ENCODE peak calls at places on chromosomes 12 and 14, in seven cellular contexts. Q is activated B cell treated with CpG ODN at 0.5 μM for 24 hours, K is epithelial cell of esophagus, J is NB4, D is breast epithelium, R is fibroblast of pulmonary artery, C is WTC11. O is an unnamed sample.

GRCh38 chr12:115507951-115508722 is 769.4 kb downstream of the MED13L start:
- DNase-seq in Q (no peak), K (no peak), J (no peak), D (no peak), R (no peak), C (peak; percentile 84), O (no peak)

GRCh38 chr12:23098110-23099049 is 473.4 kb downstream of the ETNK1 start:
- DNase-seq in Q (no peak), K (peak; percentile 40), J (no peak), D (no peak), R (no peak), C (no peak), O (no peak)

GRCh38 chr12:103801709-103802585 is 39.1 kb downstream of the NT5DC3 start:
- DNase-seq in Q (no peak), K (peak; percentile 91), J (peak; percentile 65), D (no peak), R (peak; percentile 35), C (no peak), O (peak; percentile 9)

GRCh38 chr12:49121047-49121696 is 10.0 kb downstream of the TUBA1B start:
- DNase-seq in Q (no peak), K (peak; percentile 71), J (peak; percentile 54), D (no peak), R (peak; percentile 80), C (peak; percentile 45), O (peak; percentile 78)

GRCh38 chr12:27343255-27344000 is 10.8 kb downstream of the BMAL2 start:
- DNase-seq in Q (no peak), K (peak; percentile 97), J (no peak), D (no peak), R (peak; percentile 89), C (no peak), O (peak; percentile 58)

GRCh38 chr14:102181187-102181586 is 41.5 kb downstream of the WDR20 start:
- DNase-seq in Q (no peak), K (no peak), J (no peak), D (no peak), R (no peak), C (no peak), O (no peak)

GRCh38 chr12:47652491-47653234 is 53.2 kb downstream of the RPAP3 start:
- DNase-seq in Q (no peak), K (no peak), J (peak; percentile 41), D (no peak), R (no peak), C (no peak), O (no peak)

GRCh38 chr14:103898711-103899110 is 29.5 kb upstream of the TDRD9 start:
- DNase-seq in Q (no peak), K (no peak), J (no peak), D (no peak), R (no peak), C (no peak), O (no peak)

GRCh38 chr12:26798013-26798412 is 35.0 kb downstream of the ITPR2 start:
- DNase-seq in Q (no peak), K (peak; percentile 21), J (no peak), D (no peak), R (peak; percentile 45), C (no peak), O (no peak)

GRCh38 chr14:60859525-60859924 is 121.4 kb downstream of the TRMT5 start:
- DNase-seq in Q (no peak), K (no peak), J (no peak), D (no peak), R (no peak), C (no peak), O (no peak)

GRCh38 chr14:79051009-79051710 is 881.0 kb downstream of the NRXN3 start:
- DNase-seq in Q (no peak), K (peak; percentile 24), J (no peak), D (no peak), R (no peak), C (no peak), O (no peak)

GRCh38 chr14:54893151-54893760 is 9.4 kb downstream of the GCH1 start:
- DNase-seq in Q (no peak), K (peak; percentile 87), J (peak; percentile 34), D (no peak), R (peak; percentile 76), C (no peak), O (peak; percentile 80)

GRCh38 chr14:98944989-98945388 is 327.0 kb downstream of the BCL11B start:
- DNase-seq in Q (no peak), K (no peak), J (no peak), D (no peak), R (no peak), C (no peak), O (no peak)

GRCh38 chr14:45679852-45680251 is 426.9 kb upstream of the MIS18BP1 start:
- DNase-seq in Q (no peak), K (peak; percentile 73), J (no peak), D (no peak), R (peak; percentile 48), C (no peak), O (peak; percentile 61)

GRCh38 chr12:753401-754237 is 1.2 kb downstream of the WNK1 start:
- DNase-seq in Q (peak; percentile 55), K (no peak), J (peak; percentile 77), D (peak; percentile 59), R (peak; percentile 29), C (peak; percentile 59), O (peak; percentile 30)
- TF ChIP-seq CTCF in Q (no peak), K (no peak), J (no peak), D (peak; percentile 19), R (no peak), C (no peak), O (no peak)

GRCh38 chr14:37116933-37117844 is 55.2 kb downstream of the SLC25A21 start:
- DNase-seq in Q (no peak), K (peak; percentile 85), J (peak; percentile 49), D (no peak), R (peak; percentile 43), C (no peak), O (peak; percentile 83)
- TF ChIP-seq CTCF in Q (no peak), K (peak; percentile 74), J (peak; percentile 38), D (no peak), R (peak; percentile 18), C (no peak), O (peak; percentile 70)

DNA sequence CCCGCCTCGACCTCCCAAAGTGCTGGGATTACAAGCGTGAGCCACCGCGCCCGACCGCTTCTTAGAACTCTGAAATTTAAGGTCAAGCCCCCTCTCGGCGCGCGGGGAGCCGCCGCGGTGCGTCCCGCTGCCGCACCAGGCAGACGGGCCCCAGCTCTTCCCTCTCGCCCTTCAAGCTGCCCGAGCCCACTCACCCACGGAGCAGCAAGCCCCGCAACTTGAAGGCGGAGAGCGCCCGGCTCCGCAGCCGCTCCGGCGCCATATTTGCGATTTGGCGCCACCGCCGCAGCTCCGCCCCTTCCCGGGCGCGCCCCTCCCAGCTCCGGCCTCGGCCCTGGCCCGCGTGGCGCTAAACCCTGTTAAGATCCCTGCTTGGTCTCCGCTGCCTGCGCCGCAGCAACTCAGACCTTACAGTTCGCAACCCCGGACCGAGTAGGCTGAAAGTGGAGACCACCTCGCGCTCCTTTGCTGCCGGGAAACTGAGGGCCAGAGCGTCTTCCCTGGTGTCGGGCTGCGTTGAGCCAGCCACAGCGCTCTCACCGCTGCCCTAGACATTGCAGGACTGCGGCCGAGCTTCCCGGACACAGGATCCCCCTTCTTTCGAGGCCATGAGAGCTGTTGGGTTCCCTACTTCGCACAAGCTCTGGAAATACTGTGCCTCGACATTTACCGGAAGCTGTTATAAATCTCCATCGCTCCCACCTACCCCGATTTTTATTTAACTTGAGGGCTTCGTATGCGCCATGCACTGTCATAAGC is at the start of gene POLE2:
- DNase-seq in Q (peak; percentile 77), K (peak; percentile 72), J (peak; percentile 90), D (peak; percentile 66), R (peak; percentile 67), C (peak; percentile 87), O (peak; percentile 61)
- TF ChIP-seq CTCF in Q (no peak), K (peak; percentile 6), J (no peak), D (no peak), R (no peak), C (no peak), O (no peak)

GRCh38 chr14:28141662-28142061 is 624.9 kb upstream of the FOXG1 start:
- DNase-seq in Q (no peak), K (no peak), J (no peak), D (no peak), R (no peak), C (no peak), O (no peak)

GRCh38 chr14:28143340-28143739 is 623.2 kb upstream of the FOXG1 start:
- DNase-seq in Q (no peak), K (no peak), J (no peak), D (no peak), R (no peak), C (no peak), O (no peak)

GRCh38 chr14:28142400-28143015 is 624.1 kb upstream of the FOXG1 start:
- DNase-seq in Q (no peak), K (peak; percentile 36), J (peak; percentile 1), D (no peak), R (peak; percentile 55), C (no peak), O (peak; percentile 44)
- TF ChIP-seq CTCF in Q (no peak), K (peak; percentile 44), J (peak; percentile 17), D (no peak), R (peak; percentile 60), C (no peak), O (peak; percentile 48)

GRCh38 chr12:7716391-7716790 is 5.2 kb downstream of the DPPA3 start:
- DNase-seq in Q (no peak), K (peak; percentile 2), J (peak; percentile 47), D (no peak), R (no peak), C (no peak), O (peak; percentile 35)
- TF ChIP-seq CTCF in Q (no peak), K (no peak), J (no peak), D (no peak), R (no peak), C (no peak), O (no peak)

GRCh38 chr12:113779774-113780173 is 186.4 kb downstream of the RBM19 start:
- DNase-seq in Q (no peak), K (no peak), J (no peak), D (no peak), R (no peak), C (no peak), O (no peak)
- TF ChIP-seq CTCF in Q (no peak), K (no peak), J (no peak), D (no peak), R (no peak), C (no peak), O (no peak)

GRCh38 chr12:53659011-53659551 is 16.8 kb downstream of the ATP5MC2 start:
- DNase-seq in Q (no peak), K (peak; percentile 18), J (no peak), D (peak; percentile 61), R (peak; percentile 93), C (no peak), O (peak; percentile 77)
- TF ChIP-seq CTCF in Q (no peak), K (no peak), J (no peak), D (no peak), R (no peak), C (no peak), O (no peak)

GRCh38 chr14:40413146-40413545 is 980.9 kb upstream of the FBXO33 start:
- DNase-seq in Q (no peak), K (no peak), J (no peak), D (no peak), R (no peak), C (no peak), O (no peak)

GRCh38 chr14:40417777-40418401 is 985.7 kb upstream of the FBXO33 start:
- DNase-seq in Q (no peak), K (peak; percentile 35), J (peak; percentile 59), D (no peak), R (peak; percentile 4), C (peak; percentile 60), O (peak; percentile 61)
- TF ChIP-seq CTCF in Q (no peak), K (peak; percentile 73), J (peak; percentile 84), D (peak; percentile 26), R (peak; percentile 45), C (peak; percentile 77), O (peak; percentile 59)